ENCODE peak calls at places on chromosomes 2 and 18, in seven cellular contexts. F is transverse colon, M is colonic mucosa, Y is MCF 10A, W is ovary, X is omental fat pad, N is WTC11. U is an unnamed sample.

GRCh38 chr2:84631047-84631446 is 114.7 kb downstream of the DNAH6 start:
- DNase-seq in X (no peak), N (no peak), M (no peak), Y (peak; percentile 47), W (no peak), F (no peak), U (peak; percentile 15)

GRCh38 chr18:56651771-56652092 is 573 bp downstream of the WDR7 start:
- DNase-seq in N (no peak), X (no peak), Y (no peak), F (no peak), M (no peak), W (no peak), U (no peak)

GRCh38 chr2:45370367-45370766 is 240.7 kb downstream of the SRBD1 start:
- DNase-seq in N (no peak), Y (no peak), W (no peak), F (no peak), X (no peak), M (no peak), U (no peak)

GRCh38 chr2:40363631-40364030 is 88.3 kb downstream of the SLC8A1 start:
- DNase-seq in Y (peak; percentile 23), W (no peak), N (no peak), M (no peak), F (no peak), X (no peak), U (no peak)

GRCh38 chr2:235555356-235555755 is 61.5 kb downstream of the AGAP1 start:
- DNase-seq in W (no peak), N (no peak), M (no peak), X (no peak), F (no peak), Y (no peak), U (no peak)

GRCh38 chr18:48022021-48022420 is 91.6 kb upstream of the SMAD2 start:
- DNase-seq in N (peak; percentile 5), F (no peak), X (no peak), Y (no peak), M (no peak), W (no peak), U (no peak)

GRCh38 chr2:110659248-110659647 is 18.6 kb downstream of the BUB1 start:
- DNase-seq in M (no peak), N (no peak), Y (no peak), F (no peak), X (no peak), W (no peak), U (no peak)

GRCh38 chr18:45684341-45685115 is 39.5 kb upstream of the SLC14A1 start:
- DNase-seq in W (no peak), X (no peak), Y (no peak), F (no peak), N (no peak), M (no peak), U (no peak)

GRCh38 chr2:218028562-218029348 is 26.0 kb upstream of the TNS1 start:
- DNase-seq in X (no peak), N (no peak), M (no peak), F (no peak), Y (peak; percentile 34), W (no peak), U (peak; percentile 5)

GRCh38 chr2:15866563-15867193 is 73.7 kb upstream of the MYCN start:
- DNase-seq in F (no peak), W (no peak), N (no peak), M (no peak), X (no peak), Y (no peak), U (no peak)

GRCh38 chr18:63096327-63096874 is 223.2 kb downstream of the BCL2 start:
- DNase-seq in W (no peak), F (no peak), N (no peak), Y (no peak), M (no peak), X (no peak), U (no peak)

GRCh38 chr18:75211002-75211621 is 515 bp downstream of the TSHZ1 start:
- DNase-seq in F (peak; percentile 21), W (no peak), Y (no peak), M (peak; percentile 36), X (no peak), N (no peak), U (peak; percentile 41)

GRCh38 chr2:74316616-74317295 is 26.5 kb downstream of the SLC4A5 start:
- DNase-seq in M (no peak), W (no peak), N (no peak), X (no peak), Y (no peak), F (no peak), U (no peak)

GRCh38 chr2:100639588-100640195 is 76.9 kb downstream of the PDCL3 start:
- DNase-seq in N (no peak), M (no peak), W (no peak), F (no peak), Y (no peak), X (no peak), U (no peak)

GRCh38 chr2:98637401-98638144 is 29.2 kb downstream of the UNC50 start:
- DNase-seq in N (no peak), Y (no peak), F (no peak), M (no peak), X (no peak), W (no peak), U (peak; percentile 28)

GRCh38 chr18:26230497-26230896 is 4.3 kb downstream of the TAF4B start:
- DNase-seq in M (no peak), N (no peak), X (no peak), W (no peak), Y (no peak), F (no peak), U (no peak)

GRCh38 chr18:26228562-26229260 is 2.5 kb downstream of the TAF4B start:
- DNase-seq in X (no peak), Y (no peak), M (no peak), F (no peak), N (no peak), W (no peak), U (no peak)

GRCh38 chr18:26233208-26233607 is 7.0 kb downstream of the TAF4B start:
- DNase-seq in N (peak; percentile 40), M (no peak), F (no peak), W (no peak), X (no peak), Y (no peak), U (no peak)
- TF ChIP-seq CTCF in N (no peak), M (no peak), F (no peak), W (no peak), X (no peak), Y (no peak), U (no peak)

DNA sequence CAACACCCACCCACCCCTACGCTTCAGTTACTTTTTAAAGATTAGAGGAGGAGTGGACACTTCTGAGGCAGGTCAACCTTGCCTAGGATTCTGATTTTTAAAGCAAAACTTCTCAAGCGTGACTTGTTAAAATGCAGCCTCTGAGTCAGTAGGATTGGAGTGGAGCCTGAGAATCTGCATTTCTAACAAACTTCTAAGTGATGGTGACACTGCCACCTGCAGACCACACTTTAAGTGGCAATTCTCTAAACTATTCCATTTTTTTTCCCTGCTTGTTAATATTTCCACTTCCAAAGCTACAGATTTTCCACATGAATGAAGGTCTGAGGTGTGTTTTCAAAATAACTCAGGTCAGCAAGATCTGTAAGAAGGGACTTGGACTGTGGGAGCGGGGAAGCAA is 171.1 kb upstream of the CCDC150 start:
- DNase-seq in M (no peak), Y (no peak), N (no peak), X (no peak), W (no peak), F (no peak), U (no peak)
- TF ChIP-seq CTCF in M (no peak), Y (no peak), N (no peak), X (no peak), W (no peak), F (no peak), U (peak; percentile 1)

DNA sequence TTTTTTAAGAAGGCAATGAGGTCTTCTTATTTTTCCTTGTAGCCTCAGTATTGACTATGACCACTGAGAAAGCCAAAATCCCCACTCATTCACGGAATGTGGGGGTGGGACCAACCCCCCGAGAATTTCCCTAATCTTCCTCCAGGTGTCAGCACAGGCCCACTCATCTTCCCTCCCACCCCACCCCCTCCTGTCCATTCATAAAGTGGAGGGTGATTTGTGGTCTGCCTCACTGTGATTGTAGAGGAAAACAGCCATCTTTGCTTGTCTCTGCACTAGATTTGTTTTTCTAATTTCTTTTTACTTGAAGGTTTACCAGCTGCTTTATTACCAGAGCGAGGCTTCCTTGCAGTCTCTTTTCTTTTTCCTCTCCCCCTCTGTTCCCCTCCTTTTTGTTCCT is 171.7 kb downstream of the ICOS start:
- DNase-seq in X (no peak), Y (peak; percentile 38), W (no peak), N (peak; percentile 36), M (no peak), F (no peak), U (peak; percentile 40)
- TF ChIP-seq CTCF in X (no peak), Y (peak; percentile 34), W (no peak), N (peak; percentile 70), M (peak; percentile 39), F (peak; percentile 43), U (peak; percentile 29)

DNA sequence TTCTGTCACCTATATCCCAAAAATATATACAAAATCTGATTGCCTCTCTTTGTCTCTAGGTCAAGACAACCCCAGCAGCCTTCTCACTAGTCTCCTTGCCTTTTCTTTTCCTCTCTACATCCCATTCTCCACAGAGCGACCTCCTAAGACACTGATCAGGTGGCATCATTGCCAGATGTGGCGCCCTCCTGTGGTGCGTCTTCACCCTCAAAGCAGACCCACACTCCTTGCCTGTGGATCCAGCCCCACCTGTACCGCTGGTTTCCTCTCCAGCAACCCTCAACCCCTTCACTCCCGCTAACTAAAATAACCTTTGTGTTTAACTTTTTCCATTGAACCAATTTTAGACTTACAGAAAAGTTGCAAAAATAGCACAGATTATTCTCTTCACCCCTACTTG is 273.3 kb downstream of the GLI2 start:
- DNase-seq in W (no peak), F (no peak), M (no peak), N (peak; percentile 72), Y (peak; percentile 11), X (no peak), U (no peak)
- TF ChIP-seq CTCF in W (no peak), F (no peak), M (no peak), N (no peak), Y (peak; percentile 19), X (no peak), U (no peak)

U was measured in GM10248.